ENCODE peak calls at places on chromosomes 6 and 20, in seven cellular contexts. W is amniotic stem cell, G is tibial artery, B is GDM1, C is fibroblast of mammary gland, P is adrenal gland, H is NCI-H1417. J is an unnamed sample.

GRCh38 chr6:20969551-20969950 is 435.3 kb downstream of the CDKAL1 start:
- DNase-seq in C (no peak), B (no peak), P (no peak), W (no peak), H (no peak), G (no peak), J (no peak)

GRCh38 chr20:59949911-59950310 is 8.3 kb upstream of the CDH26 start:
- DNase-seq in W (no peak), P (no peak), H (no peak), G (no peak), B (no peak), C (no peak), J (no peak)

GRCh38 chr6:41459738-41460137 is 86.4 kb upstream of the FOXP4 start:
- DNase-seq in C (no peak), H (no peak), B (no peak), W (no peak), P (no peak), G (no peak), J (no peak)

GRCh38 chr20:18778993-18779392 is 34.6 kb upstream of the SCP2D1 start:
- DNase-seq in H (no peak), W (no peak), G (no peak), C (no peak), B (no peak), P (no peak), J (no peak)

GRCh38 chr6:54910326-54910952 is 63.9 kb downstream of the FAM83B start:
- DNase-seq in P (no peak), H (peak; percentile 9), W (no peak), B (no peak), G (no peak), C (no peak), J (no peak)

GRCh38 chr6:97440590-97441176 is 157.7 kb upstream of the MMS22L start:
- DNase-seq in P (no peak), H (peak; percentile 56), W (no peak), B (no peak), G (no peak), C (peak; percentile 33), J (peak; percentile 50)

GRCh38 chr20:25058797-25059486 is 1.0 kb upstream of the ACSS1 start:
- DNase-seq in B (peak; percentile 26), W (no peak), C (no peak), G (peak; percentile 45), P (peak; percentile 21), H (no peak), J (no peak)

GRCh38 chr20:31669876-31670275 is 32.2 kb downstream of the COX4I2 start:
- DNase-seq in C (no peak), G (no peak), P (no peak), W (no peak), H (no peak), B (no peak), J (no peak)

GRCh38 chr6:21023210-21023609 is 489.0 kb downstream of the CDKAL1 start:
- DNase-seq in W (no peak), P (no peak), B (no peak), G (no peak), H (no peak), C (no peak), J (no peak)

GRCh38 chr20:47231382-47232042 is 125.0 kb downstream of the ZMYND8 start:
- DNase-seq in W (peak; percentile 49), C (no peak), P (no peak), H (no peak), B (no peak), G (no peak), J (no peak)